ENCODE peak calls at places on chromosomes 16 and 17, in four cellular contexts. C, Z, S and H are unnamed samples.

GRCh38 chr17:75361996-75362395 is 43.5 kb downstream of the GRB2 start:
- DNase-seq in C (no peak), Z (no peak), S (no peak), H (no peak)

GRCh38 chr17:7014995-7015586 is 2.7 kb downstream of the RNASEK start:
- DNase-seq in C (no peak), Z (no peak), S (peak; percentile 69), H (peak; percentile 21)

GRCh38 chr17:19287651-19288050 is 50.5 kb downstream of the EPN2 start:
- DNase-seq in C (no peak), Z (no peak), S (no peak), H (no peak)

GRCh38 chr17:5592382-5592781 is 8.1 kb upstream of the NLRP1 start:
- DNase-seq in C (peak; percentile 50), Z (no peak), S (peak; percentile 27), H (peak; percentile 69)

GRCh38 chr17:798246-798645 is 16.1 kb downstream of the MRM3 start:
- DNase-seq in C (no peak), Z (no peak), S (no peak), H (no peak)

GRCh38 chr16:14056970-14057369 is 14.1 kb upstream of the MRTFB start:
- DNase-seq in C (no peak), Z (no peak), S (peak; percentile 77), H (no peak)

GRCh38 chr16:31467858-31468257 is 4.1 kb upstream of the TGFB1I1 start:
- DNase-seq in C (no peak), Z (no peak), S (no peak), H (no peak)

GRCh38 chr17:73798111-73798748 is 154.0 kb upstream of the SDK2 start:
- DNase-seq in C (no peak), Z (no peak), S (peak; percentile 94), H (no peak)

GRCh38 chr16:56744996-56745640 is 15.2 kb downstream of the NUP93 start:
- DNase-seq in C (no peak), Z (no peak), S (no peak), H (peak; percentile 34)

GRCh38 chr16:12584488-12585233 is 219.0 kb downstream of the CPPED1 start:
- DNase-seq in C (no peak), Z (peak; percentile 63), S (no peak), H (no peak)

GRCh38 chr16:75070055-75070841 is 46.3 kb downstream of the LDHD start:
- DNase-seq in C (no peak), Z (no peak), S (peak; percentile 25), H (no peak)

GRCh38 chr17:30379303-30380105 is 777 bp downstream of the CPD start:
- DNase-seq in C (no peak), Z (no peak), S (no peak), H (peak; percentile 49)

GRCh38 chr16:68685685-68686478 is 40.8 kb downstream of the CDH3 start:
- DNase-seq in C (no peak), Z (no peak), S (no peak), H (no peak)

GRCh38 chr16:68695575-68695974 is 41.5 kb upstream of the CDH1 start:
- DNase-seq in C (no peak), Z (no peak), S (no peak), H (no peak)

GRCh38 chr16:68686905-68687304 is 41.8 kb downstream of the CDH3 start:
- DNase-seq in C (no peak), Z (no peak), S (no peak), H (no peak)

GRCh38 chr16:68689921-68690320 is 44.8 kb downstream of the CDH3 start:
- DNase-seq in C (no peak), Z (no peak), S (no peak), H (no peak)
- H3K4me2 ChIP-seq in C (no peak overlapping the region), Z (no peak overlapping the region), S (no peak overlapping the region), H (no peak overlapping the region)

GRCh38 chr17:58536541-58536940 is 22.1 kb upstream of the MTMR4 start:
- DNase-seq in C (no peak), Z (no peak), S (no peak), H (no peak)

GRCh38 chr17:58534901-58535421 is 20.5 kb upstream of the MTMR4 start:
- DNase-seq in C (no peak), Z (no peak), S (peak; percentile 57), H (no peak)

GRCh38 chr17:58533616-58534188 is 19.3 kb upstream of the MTMR4 start:
- DNase-seq in C (no peak), Z (no peak), S (no peak), H (no peak)

GRCh38 chr17:58534331-58534730 is 19.9 kb upstream of the MTMR4 start:
- DNase-seq in C (no peak), Z (no peak), S (no peak), H (no peak)

GRCh38 chr17:58535431-58535830 is 21.0 kb upstream of the MTMR4 start:
- DNase-seq in C (no peak), Z (no peak), S (peak; percentile 62), H (no peak)
- H3K4me2 ChIP-seq in C (no peak overlapping the region), Z (peak overlapping the region; percentile 34), S (peak overlapping the region; percentile 6), H (no peak overlapping the region)

GRCh38 chr16:8623634-8624033 is 2.1 kb downstream of the METTL22 start:
- DNase-seq in C (no peak), Z (no peak), S (peak; percentile 35), H (no peak)
- H3K4me2 ChIP-seq in C (no peak overlapping the region), Z (peak overlapping the region; percentile 19), S (no peak overlapping the region), H (no peak overlapping the region)

GRCh38 chr16:67917140-67917851 is 14.4 kb downstream of the CTRL start:
- DNase-seq in C (no peak), Z (no peak), S (peak; percentile 20), H (no peak)
- H3K4me2 ChIP-seq in C (no peak overlapping the region), Z (no peak overlapping the region), S (peak overlapping the region; percentile 20), H (no peak overlapping the region)

GRCh38 chr17:15501788-15502187 is 34.4 kb upstream of the CDRT4 start:
- DNase-seq in C (no peak), Z (no peak), S (no peak), H (peak; percentile 44)

GRCh38 chr17:15501282-15501681 is 33.9 kb upstream of the CDRT4 start:
- DNase-seq in C (no peak), Z (no peak), S (no peak), H (no peak)

GRCh38 chr17:15503731-15504130 is 36.3 kb upstream of the CDRT4 start:
- DNase-seq in C (no peak), Z (no peak), S (no peak), H (no peak)

GRCh38 chr17:15498107-15498506 is 30.7 kb upstream of the CDRT4 start:
- DNase-seq in C (no peak), Z (no peak), S (no peak), H (no peak)

GRCh38 chr17:15502315-15503112 is 35.1 kb upstream of the CDRT4 start:
- DNase-seq in C (peak; percentile 73), Z (peak; percentile 53), S (peak; percentile 91), H (peak; percentile 91)
- H3K4me2 ChIP-seq in C (no peak overlapping the region), Z (no peak overlapping the region), S (peak overlapping the region; percentile 9), H (no peak overlapping the region)

DNA sequence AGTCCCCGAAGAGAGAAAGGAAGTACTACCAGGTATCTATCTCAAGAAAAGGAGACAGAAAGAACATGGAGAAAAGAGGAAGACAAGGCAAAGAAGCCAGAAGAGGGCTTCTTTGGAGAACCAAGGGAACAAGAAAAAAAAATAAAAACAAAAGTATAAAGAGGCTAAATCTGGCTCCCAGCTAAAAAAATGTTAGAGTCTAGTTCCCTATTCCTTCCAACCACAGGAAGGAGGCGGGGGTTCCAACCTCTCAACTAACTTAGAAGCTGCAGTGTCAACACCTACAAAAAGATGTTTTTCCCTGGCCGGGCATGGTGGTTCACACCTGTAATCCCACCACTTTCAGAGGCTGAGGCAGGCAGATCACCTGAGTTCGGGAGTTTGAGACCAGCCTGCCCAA is 13.4 kb downstream of the UTP6 start:
- DNase-seq in C (no peak), Z (no peak), S (no peak), H (no peak)
- H3K4me2 ChIP-seq in C (no peak overlapping the region), Z (no peak overlapping the region), S (no peak overlapping the region), H (no peak overlapping the region)